ENCODE peak calls at places on chromosomes 11 and 22, in eight cellular contexts. I is kidney, V is hepatocyte, U is IMR-90, C is endodermal cell, K is iPS DF 6.9, W is BE2C, J is heart left ventricle. L is an unnamed sample.

GRCh38 chr22:38338772-38339379 is 21.6 kb upstream of the CSNK1E start:
- DNase-seq in V (no peak), J (no peak), C (peak; percentile 48), K (no peak), W (peak; percentile 8), U (no peak), I (peak; percentile 26), L (no peak)

GRCh38 chr11:68139395-68139794 is 18.2 kb upstream of the CHKA start:
- DNase-seq in U (no peak), K (no peak), C (no peak), I (no peak), J (no peak), V (no peak), W (no peak), L (no peak)

GRCh38 chr11:65352783-65353182 is 1.8 kb upstream of the TIGD3 start:
- DNase-seq in C (no peak), J (no peak), I (no peak), K (no peak), U (peak; percentile 32), W (no peak), V (no peak), L (no peak)

GRCh38 chr11:126347751-126348628 is 7.5 kb upstream of the ST3GAL4 start:
- DNase-seq in U (no peak), K (no peak), I (peak; percentile 57), J (no peak), C (no peak), V (no peak), W (peak; percentile 74), L (no peak)

GRCh38 chr22:49057910-49058309 is 769.8 kb downstream of the BRD1 start:
- DNase-seq in I (no peak), C (no peak), K (no peak), V (no peak), W (no peak), U (no peak), J (no peak), L (no peak)

GRCh38 chr11:124897681-124898680 is at the start of gene ROBO4:
- DNase-seq in U (peak; percentile 94), W (no peak), J (peak; percentile 76), V (no peak), K (no peak), C (peak; percentile 60), I (no peak), L (no peak)

GRCh38 chr11:74465291-74465708 is 2.0 kb downstream of the KCNE3 start:
- DNase-seq in V (peak; percentile 69), K (no peak), W (no peak), C (no peak), U (no peak), J (no peak), I (no peak), L (no peak)

GRCh38 chr22:39622881-39623367 is 52.4 kb downstream of the CACNA1I start:
- DNase-seq in W (peak; percentile 46), U (peak; percentile 9), C (peak; percentile 95), K (peak; percentile 75), I (peak; percentile 75), J (peak; percentile 32), V (peak; percentile 63), L (peak; percentile 89)

GRCh38 chr11:19345848-19346681 is 105.3 kb upstream of the E2F8 start:
- DNase-seq in C (peak; percentile 75), U (no peak), V (peak; percentile 29), K (no peak), I (peak; percentile 80), J (peak; percentile 27), W (no peak), L (peak; percentile 58)

GRCh38 chr22:35140879-35141745 is 75.2 kb downstream of the ISX start:
- DNase-seq in U (no peak), C (peak; percentile 86), I (no peak), V (peak; percentile 50), W (peak; percentile 26), K (no peak), J (no peak), L (peak; percentile 90)

DNA sequence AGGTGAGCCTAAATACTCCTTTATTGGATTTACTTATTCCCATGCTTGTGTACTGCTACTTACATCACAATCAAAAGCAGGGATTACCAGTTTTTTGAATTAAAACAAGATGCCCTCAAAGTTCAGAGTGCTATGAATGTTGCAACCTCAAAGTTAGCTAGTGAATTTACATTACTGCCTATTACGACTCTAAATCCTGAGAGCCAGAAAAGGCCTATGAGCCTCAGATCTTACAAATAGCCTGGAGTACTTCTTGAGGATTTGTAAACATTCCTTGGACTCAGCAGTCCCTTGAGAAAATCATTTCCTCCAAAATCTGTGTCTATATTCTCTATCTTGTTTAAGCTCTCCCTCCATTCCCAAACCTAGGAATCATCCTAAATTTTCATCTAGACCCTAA is 25.5 kb downstream of the CHORDC1 start:
- DNase-seq in V (no peak), W (no peak), C (no peak), K (no peak), U (no peak), I (no peak), J (no peak), L (no peak)
- H3K36me3 ChIP-seq in V (no peaks in the 10 kb centered on the region), W (peaks cover 51% of the 10 kb centered on the region), C (peaks cover 52% of the 10 kb centered on the region), K (no peaks in the 10 kb centered on the region), U (peaks cover 2% of the 10 kb centered on the region), I (no peaks in the 10 kb centered on the region), J (no peaks in the 10 kb centered on the region), L (peaks cover 6% of the 10 kb centered on the region)

DNA sequence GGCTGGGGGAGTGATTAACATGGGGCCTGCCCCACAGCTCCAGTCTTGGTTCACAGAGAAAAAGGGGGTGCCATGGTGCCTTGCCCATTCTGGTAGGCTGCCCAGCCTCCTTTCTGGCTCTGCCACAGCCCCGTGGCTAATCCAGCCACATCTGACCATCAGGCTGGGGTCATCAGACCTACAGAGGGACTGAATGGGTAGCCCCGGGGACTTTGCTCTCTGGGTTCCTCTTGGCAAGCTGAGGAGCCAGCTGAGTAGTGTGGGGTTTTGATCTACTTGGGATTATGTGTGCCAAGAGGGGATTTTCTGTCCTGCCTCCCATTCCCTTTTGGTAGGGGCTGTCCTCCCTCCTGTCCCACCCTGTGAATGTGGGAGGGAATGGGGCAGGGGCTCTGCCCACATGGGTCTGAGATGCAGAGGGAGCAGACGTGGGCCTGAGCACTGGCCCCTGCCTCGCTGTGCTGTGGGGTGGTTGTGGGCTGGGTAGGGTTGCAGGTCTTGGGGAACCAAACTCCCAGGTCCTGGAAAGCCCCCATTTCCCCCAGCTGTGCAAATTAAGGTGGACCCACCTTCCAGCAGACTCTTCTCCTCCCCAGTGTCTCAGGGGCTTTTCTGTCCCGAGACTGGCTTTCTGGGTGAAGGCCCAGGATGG is 32.0 kb downstream of the CD82 start:
- DNase-seq in U (no peak), V (no peak), J (no peak), C (no peak), K (no peak), I (no peak), W (no peak), L (no peak)
- H3K4me1 ChIP-seq in U (peaks cover 24% of the 10 kb centered on the region), V (peaks cover 36% of the 10 kb centered on the region), J (peaks cover 31% of the 10 kb centered on the region), C (no peaks in the 10 kb centered on the region), K (peaks cover 2% of the 10 kb centered on the region), I (no peaks in the 10 kb centered on the region), W (no peaks in the 10 kb centered on the region), L (peaks cover 4% of the 10 kb centered on the region)

DNA sequence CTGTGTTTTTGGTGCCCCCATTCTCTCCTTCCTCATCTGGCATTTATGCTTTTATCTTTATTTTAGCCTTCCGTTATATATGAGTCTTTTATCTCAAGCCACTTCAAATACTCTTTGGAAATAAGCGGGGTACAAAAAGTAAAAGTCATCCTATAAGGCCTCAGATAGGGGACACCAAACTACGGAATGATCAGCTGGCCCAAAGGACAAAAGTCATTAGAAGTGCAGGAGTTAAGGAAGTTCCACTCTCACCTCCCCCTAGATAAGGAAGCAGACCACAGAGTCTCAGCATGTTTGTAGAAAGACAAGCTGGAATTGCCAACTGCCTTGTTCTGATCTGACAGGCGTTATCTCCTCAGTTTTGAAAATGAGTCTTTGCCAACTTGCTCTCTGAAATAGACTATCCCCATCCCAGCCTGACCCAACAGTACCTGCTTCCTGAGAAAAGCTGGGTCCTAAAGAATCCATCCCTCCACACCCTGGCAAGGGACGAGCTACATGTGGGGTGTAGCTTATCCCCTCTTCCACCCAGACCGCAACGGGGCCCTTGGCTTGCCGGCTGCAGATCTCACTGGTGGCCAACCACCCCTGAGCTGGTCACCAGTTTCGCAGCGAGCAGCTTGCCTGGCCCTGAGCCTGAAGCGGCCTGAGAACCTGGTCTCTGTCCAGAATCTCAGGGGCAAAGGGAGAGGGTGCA is 13.7 kb downstream of the FADS2 start:
- DNase-seq in U (no peak), J (no peak), W (no peak), C (no peak), V (no peak), I (peak; percentile 52), K (no peak), L (no peak)
- H3K36me3 ChIP-seq in U (peaks cover 52% of the 10 kb centered on the region), J (no peaks in the 10 kb centered on the region), W (peaks cover 15% of the 10 kb centered on the region), C (peaks cover 75% of the 10 kb centered on the region), V (no peaks in the 10 kb centered on the region), I (peaks cover 13% of the 10 kb centered on the region), K (peaks cover 55% of the 10 kb centered on the region), L (peaks cover 64% of the 10 kb centered on the region)

GRCh38 chr11:77069969-77070582 is 3.3 kb downstream of the CAPN5 start:
- DNase-seq in U (no peak), I (no peak), V (no peak), C (peak; percentile 27), W (no peak), K (no peak), J (no peak), L (no peak)

GRCh38 chr11:77071671-77072605 is 5.2 kb downstream of the CAPN5 start:
- DNase-seq in J (no peak), K (no peak), I (no peak), C (peak; percentile 63), W (no peak), V (no peak), U (peak; percentile 37), L (no peak)

GRCh38 chr11:77072851-77073327 is 6.1 kb downstream of the CAPN5 start:
- DNase-seq in V (no peak), I (peak; percentile 69), W (no peak), K (no peak), C (peak; percentile 38), J (no peak), U (no peak), L (no peak)

GRCh38 chr11:77069336-77069968 is 2.7 kb downstream of the CAPN5 start:
- DNase-seq in U (no peak), C (peak; percentile 41), I (no peak), K (no peak), V (no peak), J (no peak), W (no peak), L (no peak)

GRCh38 chr11:77071077-77071476 is 4.3 kb downstream of the CAPN5 start:
- DNase-seq in K (no peak), U (no peak), J (no peak), V (no peak), I (no peak), W (no peak), C (peak; percentile 35), L (no peak)
- H3K4me1 ChIP-seq in K (peaks cover 3% of the 10 kb centered on the region), U (peaks cover 37% of the 10 kb centered on the region), J (no peaks in the 10 kb centered on the region), V (peaks cover 57% of the 10 kb centered on the region), I (peaks cover 34% of the 10 kb centered on the region), W (peaks cover 37% of the 10 kb centered on the region), C (no peaks in the 10 kb centered on the region), L (peaks cover 6% of the 10 kb centered on the region)

GRCh38 chr11:120181446-120181992 is 29.3 kb upstream of the OAF start:
- DNase-seq in V (peak; percentile 2), W (no peak), C (no peak), K (no peak), J (no peak), I (peak; percentile 19), U (no peak), L (no peak)
- H3K36me3 ChIP-seq in V (no peaks in the 10 kb centered on the region), W (no peaks in the 10 kb centered on the region), C (no peaks in the 10 kb centered on the region), K (no peaks in the 10 kb centered on the region), J (no peaks in the 10 kb centered on the region), I (no peaks in the 10 kb centered on the region), U (no peaks in the 10 kb centered on the region), L (no peaks in the 10 kb centered on the region)

L was measured in GM23338.